ENCODE peak calls at places on chromosome 13, in four cellular contexts. O is astrocyte of the spinal cord, R is fibroblast of lung, D is BJ. V is an unnamed sample.
A peak's percentile ranks its signal among the peaks of the same experiment; 100 is the strongest.

GRCh38 chr13:23722726-23723453 is 152.7 kb downstream of the TNFRSF19 start:
- DNase-seq in R (no peak), O (no peak), D (no peak), V (no peak)

GRCh38 chr13:77928909-77929308 is 10.3 kb upstream of the EDNRB start:
- DNase-seq in R (no peak), D (no peak), O (no peak), V (no peak)

GRCh38 chr13:35512271-35512920 is 35.9 kb upstream of the MAB21L1 start:
- DNase-seq in R (peak; percentile 97), O (peak; percentile 97), D (peak; percentile 84), V (peak; percentile 66)

GRCh38 chr13:19713186-19713965 is 69.4 kb downstream of the PSPC1 start:
- DNase-seq in D (no peak), R (peak; percentile 83), O (peak; percentile 81), V (peak; percentile 44)

GRCh38 chr13:51590966-51591627 is 6.8 kb downstream of the WDFY2 start:
- DNase-seq in D (peak; percentile 96), R (peak; percentile 90), O (peak; percentile 64), V (peak; percentile 92)

GRCh38 chr13:62119739-62120700 is 704.4 kb upstream of the PCDH20 start:
- DNase-seq in R (peak; percentile 47), O (peak; percentile 36), D (no peak), V (no peak)

GRCh38 chr13:98730441-98730840 is 22.0 kb downstream of the SLC15A1 start:
- DNase-seq in D (no peak), O (no peak), R (no peak), V (no peak)

GRCh38 chr13:33322474-33322827 is 36.9 kb upstream of the STARD13 start:
- DNase-seq in R (peak; percentile 93), D (peak; percentile 41), O (peak; percentile 24), V (no peak)

GRCh38 chr13:20019033-20019432 is 60.5 kb downstream of the ZMYM2 start:
- DNase-seq in D (no peak), R (no peak), O (no peak), V (no peak)

GRCh38 chr13:94346261-94347019 is 133.0 kb downstream of the DCT start:
- DNase-seq in R (no peak), D (no peak), O (no peak), V (no peak)

GRCh38 chr13:42720116-42720857 is 61.1 kb upstream of the FAM216B start:
- DNase-seq in O (peak; percentile 95), R (peak; percentile 100), D (peak; percentile 94), V (peak; percentile 82)

GRCh38 chr13:23876265-23876664 is 12.9 kb downstream of the MIPEP start:
- DNase-seq in O (no peak), D (no peak), R (peak; percentile 46), V (no peak)

GRCh38 chr13:49248433-49249002 is 793 bp downstream of the CDADC1 start:
- DNase-seq in R (peak; percentile 59), D (no peak), O (peak; percentile 25), V (no peak)
- TF ChIP-seq CTCF in R (no peak), D (peak; percentile 34), O (peak; percentile 35), V (peak; percentile 15)

GRCh38 chr13:59706101-59706976 is 457.4 kb downstream of the DIAPH3 start:
- DNase-seq in O (no peak), D (no peak), R (no peak), V (no peak)
- H3K4me3 ChIP-seq in O (no peak overlapping the region), D (no peak overlapping the region), R (no peak overlapping the region), V (no peak overlapping the region)

GRCh38 chr13:22447132-22447886 is 733.5 kb upstream of the SGCG start:
- DNase-seq in D (no peak), R (no peak), O (no peak), V (no peak)
- TF ChIP-seq CTCF in D (no peak), R (no peak), O (no peak), V (no peak)

GRCh38 chr13:99926014-99926731 is 45.4 kb downstream of the ZIC5 start:
- DNase-seq in O (peak; percentile 37), R (peak; percentile 14), D (no peak), V (no peak)
- H3K4me3 ChIP-seq in O (peak overlapping the region; percentile 17), R (no peak overlapping the region), D (no peak overlapping the region), V (no peak overlapping the region)

DNA sequence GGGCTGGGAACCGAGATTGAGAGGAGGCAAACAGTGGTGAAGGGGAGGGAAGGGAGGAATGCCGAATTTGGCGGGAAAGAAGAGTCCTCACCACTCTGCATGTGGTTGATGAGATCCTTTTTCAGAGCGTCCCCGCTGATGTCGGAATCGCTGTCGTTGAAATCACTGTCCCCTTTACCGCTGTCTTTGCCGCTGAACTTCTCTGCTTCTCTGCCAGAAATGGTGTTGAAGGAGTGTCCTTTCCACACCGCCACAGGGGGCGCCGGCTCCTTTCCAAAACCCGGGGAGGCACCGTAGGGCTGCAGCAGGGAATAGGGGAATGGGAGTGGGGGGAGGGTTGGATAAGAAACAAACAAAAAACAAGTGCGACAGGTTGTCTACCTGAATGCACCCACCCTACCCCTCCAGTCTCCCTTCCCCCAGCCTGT is 3.1 kb downstream of the PCDH8 start:
- DNase-seq in D (no peak), R (no peak), O (no peak), V (no peak)
- TF ChIP-seq CTCF in D (peak; percentile 8), R (no peak), O (no peak), V (peak; percentile 13)

GRCh38 chr13:114110091-114110829 is 22.2 kb downstream of the RASA3 start:
- DNase-seq in R (no peak), D (no peak), O (peak; percentile 43), V (no peak)
- H3K4me3 ChIP-seq in R (no peak overlapping the region), D (no peak overlapping the region), O (no peak overlapping the region), V (no peak overlapping the region)

DNA sequence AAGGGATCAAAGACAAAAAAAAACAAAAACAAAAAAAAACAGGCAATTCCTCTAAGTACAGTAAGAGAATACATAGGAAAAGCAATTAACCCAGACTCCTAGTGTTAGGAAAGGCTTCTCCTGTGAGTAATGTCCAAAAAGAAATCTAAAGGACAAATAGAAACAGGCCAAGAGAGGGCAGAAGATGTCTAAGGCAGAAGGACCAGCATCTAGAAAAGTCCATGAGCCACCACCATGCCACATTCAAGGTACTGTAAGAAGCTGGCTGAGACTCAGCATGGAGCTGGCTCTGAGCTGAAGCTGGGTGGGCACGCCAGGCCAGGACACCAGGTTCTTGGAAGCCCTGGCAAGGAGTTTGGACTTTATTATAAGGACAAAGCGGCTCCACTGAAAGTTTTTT is 118.1 kb upstream of the FRY start:
- DNase-seq in O (peak; percentile 0), D (no peak), R (peak; percentile 6), V (no peak)
- TF ChIP-seq CTCF in O (no peak), D (peak; percentile 48), R (peak; percentile 8), V (no peak)

GRCh38 chr13:110233682-110234280 is 73.2 kb downstream of the COL4A1 start:
- DNase-seq in O (no peak), R (no peak), D (no peak), V (no peak)
- H3K4me3 ChIP-seq in O (no peak overlapping the region), R (peak overlapping the region; percentile 50), D (no peak overlapping the region), V (peak overlapping the region; percentile 31)